ENCODE peak calls at places on chromosomes 5 and 9, in seven cellular contexts. P, C, Q, B, T, E and G are unnamed samples.
A peak's percentile ranks its signal among the peaks of the same experiment; 100 is the strongest.

GRCh38 chr5:140882591-140882899 is 621 bp downstream of the PCDHA13 start:
- ATAC-seq in P (no peak), C (no peak), Q (peak; percentile 82), B (no peak), T (no peak), E (no peak), G (no peak)

GRCh38 chr5:63053019-63053638 is 474.5 kb downstream of the LRRC70 start:
- ATAC-seq in P (no peak), C (peak; percentile 94), Q (no peak), B (no peak), T (peak; percentile 85), E (peak; percentile 77), G (no peak)

GRCh38 chr9:88766778-88767503 is 224.3 kb upstream of the S1PR3 start:
- ATAC-seq in P (no peak), C (no peak), Q (no peak), B (no peak), T (no peak), E (no peak), G (no peak)

GRCh38 chr5:7878381-7878873 is 9.5 kb downstream of the MTRR start:
- ATAC-seq in P (peak; percentile 86), C (no peak), Q (no peak), B (peak; percentile 89), T (peak; percentile 55), E (peak; percentile 41), G (peak; percentile 89)

GRCh38 chr5:73198833-73199592 is 26.0 kb downstream of the TMEM174 start:
- ATAC-seq in P (no peak), C (no peak), Q (no peak), B (no peak), T (no peak), E (no peak), G (no peak)

GRCh38 chr5:7464182-7464581 is 68.2 kb downstream of the ADCY2 start:
- ATAC-seq in P (no peak), C (no peak), Q (peak; percentile 48), B (no peak), T (peak; percentile 19), E (no peak), G (no peak)

GRCh38 chr5:135013947-135014570 is 20.0 kb downstream of the PITX1 start:
- ATAC-seq in P (no peak), C (peak; percentile 84), Q (no peak), B (no peak), T (no peak), E (peak; percentile 29), G (no peak)

GRCh38 chr9:124450241-124450924 is at the start of gene ADGRD2:
- ATAC-seq in P (no peak), C (no peak), Q (no peak), B (peak; percentile 35), T (no peak), E (no peak), G (no peak)

GRCh38 chr5:69276422-69277174 is 41.9 kb downstream of the CDK7 start:
- ATAC-seq in P (no peak), C (no peak), Q (no peak), B (no peak), T (no peak), E (no peak), G (no peak)

GRCh38 chr5:7453947-7454346 is 58.0 kb downstream of the ADCY2 start:
- ATAC-seq in P (no peak), C (no peak), Q (no peak), B (no peak), T (no peak), E (no peak), G (no peak)

GRCh38 chr5:52837068-52837467 is 49.4 kb downstream of the ITGA1 start:
- ATAC-seq in P (no peak), C (no peak), Q (no peak), B (no peak), T (no peak), E (peak; percentile 59), G (no peak)

GRCh38 chr5:75630875-75631274 is 19.6 kb downstream of the ANKDD1B start:
- ATAC-seq in P (no peak), C (no peak), Q (no peak), B (no peak), T (no peak), E (no peak), G (no peak)

GRCh38 chr9:124320062-124320973 is 62.6 kb downstream of the NEK6 start:
- ATAC-seq in P (peak; percentile 67), C (peak; percentile 94), Q (peak; percentile 91), B (peak; percentile 37), T (peak; percentile 79), E (peak; percentile 88), G (no peak)

GRCh38 chr5:50854082-50854481 is 187.6 kb downstream of the PARP8 start:
- ATAC-seq in P (no peak), C (no peak), Q (no peak), B (no peak), T (no peak), E (no peak), G (no peak)

GRCh38 chr9:127316586-127317383 is 52.2 kb downstream of the GARNL3 start:
- ATAC-seq in P (peak; percentile 91), C (no peak), Q (no peak), B (peak; percentile 80), T (no peak), E (peak; percentile 95), G (no peak)

GRCh38 chr5:178293815-178294214 is 61.2 kb upstream of the PHYKPL start:
- ATAC-seq in P (no peak), C (no peak), Q (no peak), B (no peak), T (no peak), E (no peak), G (no peak)

GRCh38 chr9:110745656-110746055 is 77.1 kb downstream of the MUSK start:
- ATAC-seq in P (no peak), C (peak; percentile 47), Q (no peak), B (no peak), T (no peak), E (peak; percentile 11), G (no peak)

GRCh38 chr9:136289651-136290507 is 14.0 kb downstream of the CCDC187 start:
- ATAC-seq in P (no peak), C (no peak), Q (peak; percentile 68), B (peak; percentile 18), T (peak; percentile 4), E (no peak), G (no peak)

GRCh38 chr5:80245986-80246781 is 9.7 kb downstream of the SERINC5 start:
- ATAC-seq in P (no peak), C (peak; percentile 69), Q (no peak), B (no peak), T (peak; percentile 32), E (peak; percentile 47), G (no peak)

GRCh38 chr5:132055808-132056609 is 4.4 kb upstream of the IL3 start:
- ATAC-seq in P (peak; percentile 82), C (no peak), Q (no peak), B (peak; percentile 65), T (peak; percentile 40), E (no peak), G (no peak)

GRCh38 chr9:108211576-108211975 is 644.2 kb downstream of the ACTL7B start:
- ATAC-seq in P (no peak), C (no peak), Q (no peak), B (no peak), T (no peak), E (no peak), G (no peak)

GRCh38 chr5:59768204-59769040 is 125.1 kb downstream of the PDE4D start:
- ATAC-seq in P (peak; percentile 36), C (peak; percentile 71), Q (peak; percentile 86), B (peak; percentile 70), T (peak; percentile 74), E (peak; percentile 85), G (peak; percentile 82)

GRCh38 chr5:131363811-131364506 is 100.1 kb downstream of the CDC42SE2 start:
- ATAC-seq in P (peak; percentile 47), C (no peak), Q (no peak), B (peak; percentile 34), T (peak; percentile 64), E (no peak), G (no peak)

GRCh38 chr5:141349917-141350619 is at the start of gene PCDHGB1:
- ATAC-seq in P (peak; percentile 57), C (peak; percentile 82), Q (peak; percentile 97), B (peak; percentile 69), T (no peak), E (no peak), G (no peak)

GRCh38 chr5:178228609-178229008 is 4.0 kb downstream of the PHYKPL start:
- ATAC-seq in P (no peak), C (no peak), Q (no peak), B (no peak), T (no peak), E (no peak), G (no peak)

GRCh38 chr9:83715221-83715620 is 7.5 kb upstream of the UBQLN1 start:
- ATAC-seq in P (no peak), C (no peak), Q (no peak), B (no peak), T (no peak), E (no peak), G (no peak)

GRCh38 chr9:71383308-71383707 is 261.9 kb upstream of the TRPM3 start:
- ATAC-seq in P (no peak), C (no peak), Q (no peak), B (no peak), T (no peak), E (no peak), G (no peak)

GRCh38 chr9:22079873-22080341 is 70.8 kb upstream of the CDKN2B start:
- ATAC-seq in P (peak; percentile 98), C (peak; percentile 95), Q (no peak), B (peak; percentile 98), T (peak; percentile 70), E (peak; percentile 98), G (peak; percentile 94)

GRCh38 chr5:173093597-173093996 is 37.4 kb downstream of the CREBRF start:
- ATAC-seq in P (no peak), C (peak; percentile 45), Q (no peak), B (no peak), T (no peak), E (no peak), G (no peak)

GRCh38 chr5:32462618-32463017 is 18.1 kb upstream of the ZFR start:
- ATAC-seq in P (peak; percentile 99), C (no peak), Q (no peak), B (peak; percentile 90), T (no peak), E (no peak), G (no peak)

GRCh38 chr9:118422513-118422912 is 718.3 kb downstream of the TLR4 start:
- ATAC-seq in P (no peak), C (no peak), Q (no peak), B (no peak), T (no peak), E (no peak), G (no peak)

GRCh38 chr9:10366171-10366779 is 246.5 kb downstream of the PTPRD start:
- ATAC-seq in P (no peak), C (peak; percentile 69), Q (no peak), B (no peak), T (no peak), E (no peak), G (no peak)

GRCh38 chr5:178793156-178793555 is 62.7 kb upstream of the ZNF354A start:
- ATAC-seq in P (no peak), C (no peak), Q (peak; percentile 71), B (no peak), T (peak; percentile 14), E (no peak), G (no peak)

GRCh38 chr5:75405296-75405695 is 68.3 kb downstream of the HMGCR start:
- ATAC-seq in P (no peak), C (no peak), Q (no peak), B (no peak), T (no peak), E (no peak), G (no peak)

GRCh38 chr5:59767753-59768159 is 125.8 kb downstream of the PDE4D start:
- ATAC-seq in P (no peak), C (no peak), Q (peak; percentile 20), B (no peak), T (no peak), E (peak; percentile 38), G (no peak)

GRCh38 chr5:57199866-57200265 is 26.0 kb downstream of the GPBP1 start:
- ATAC-seq in P (no peak), C (peak; percentile 24), Q (no peak), B (peak; percentile 28), T (peak; percentile 81), E (no peak), G (no peak)